ENCODE peak calls at places on chromosome 18, in ten cellular contexts. V is AG10803, F is HCT116, Z is activated B cell treated with CpG ODN at 0.5 μM for 24 hours, E is endothelial cell of umbilical vein, J is dorsolateral prefrontal cortex, G is fibroblast of lung, C is epithelial cell of esophagus, W is GM20000, A is GM23338. P is an unnamed sample.

GRCh38 chr18:45250479-45250878 is 364.8 kb upstream of the SLC14A2 start:
- DNase-seq in V (no peak), F (no peak), Z (no peak), E (no peak), J (no peak), G (no peak), C (no peak), W (no peak), A (no peak), P (no peak)

GRCh38 chr18:13217466-13217961 is 1.0 kb upstream of the LDLRAD4 start:
- DNase-seq in V (peak; percentile 15), F (no peak), Z (peak; percentile 40), E (peak; percentile 47), J (peak; percentile 79), G (peak; percentile 38), C (peak; percentile 27), W (peak; percentile 79), A (peak; percentile 67), P (no peak)

GRCh38 chr18:36212301-36212977 is 25.1 kb downstream of the MOCOS start:
- DNase-seq in V (peak; percentile 3), F (no peak), Z (no peak), E (no peak), J (no peak), G (peak; percentile 1), C (no peak), W (no peak), A (no peak), P (no peak)

GRCh38 chr18:32552421-32553030 is 81.8 kb upstream of the GAREM1 start:
- DNase-seq in V (peak; percentile 64), F (peak; percentile 74), Z (no peak), E (peak; percentile 62), J (no peak), G (peak; percentile 54), C (peak; percentile 85), W (peak; percentile 68), A (peak; percentile 93), P (no peak)

GRCh38 chr18:42520074-42520473 is 565.0 kb downstream of the PIK3C3 start:
- DNase-seq in V (no peak), F (no peak), Z (no peak), E (no peak), J (no peak), G (no peak), C (no peak), W (no peak), A (no peak), P (no peak)

GRCh38 chr18:50573679-50574078 is 13.8 kb downstream of the MAPK4 start:
- DNase-seq in V (no peak), F (no peak), Z (no peak), E (no peak), J (no peak), G (no peak), C (peak; percentile 13), W (no peak), A (peak; percentile 43), P (no peak)

GRCh38 chr18:59470627-59471121 is 111.6 kb upstream of the LMAN1 start:
- DNase-seq in V (no peak), F (no peak), Z (no peak), E (no peak), J (no peak), G (no peak), C (no peak), W (no peak), A (no peak), P (no peak)

GRCh38 chr18:36798738-36799473 is 29.9 kb downstream of the TPGS2 start:
- DNase-seq in V (no peak), F (no peak), Z (no peak), E (no peak), J (no peak), G (peak; percentile 54), C (no peak), W (no peak), A (peak; percentile 9), P (no peak)

DNA sequence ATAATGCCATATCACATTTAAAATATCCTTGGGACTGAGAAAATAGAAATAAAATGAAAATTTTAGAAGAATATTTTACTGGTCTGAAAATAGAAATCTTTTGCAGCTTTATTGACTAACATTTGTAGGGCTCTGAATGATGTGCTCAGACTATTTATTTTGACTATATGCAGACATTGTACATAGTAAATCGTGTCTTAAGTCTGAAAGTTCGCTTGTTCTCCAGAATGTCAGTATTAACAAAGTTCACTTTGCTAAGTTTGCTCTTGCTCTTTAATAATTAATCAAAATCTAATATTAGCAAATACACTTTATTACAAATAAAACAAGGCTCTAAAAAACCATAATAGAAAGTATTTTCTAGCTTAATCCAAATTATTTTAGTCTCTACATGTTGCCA is 219.8 kb downstream of the WDR7 start:
- DNase-seq in V (no peak), F (no peak), Z (no peak), E (no peak), J (no peak), G (no peak), C (no peak), W (no peak), A (no peak), P (no peak)
- TF ChIP-seq CTCF in V (no peak), F (no peak), Z (no peak), E (no peak), J (no peak), G (no peak), C (no peak), W (no peak), A (no peak), P (no peak)

DNA sequence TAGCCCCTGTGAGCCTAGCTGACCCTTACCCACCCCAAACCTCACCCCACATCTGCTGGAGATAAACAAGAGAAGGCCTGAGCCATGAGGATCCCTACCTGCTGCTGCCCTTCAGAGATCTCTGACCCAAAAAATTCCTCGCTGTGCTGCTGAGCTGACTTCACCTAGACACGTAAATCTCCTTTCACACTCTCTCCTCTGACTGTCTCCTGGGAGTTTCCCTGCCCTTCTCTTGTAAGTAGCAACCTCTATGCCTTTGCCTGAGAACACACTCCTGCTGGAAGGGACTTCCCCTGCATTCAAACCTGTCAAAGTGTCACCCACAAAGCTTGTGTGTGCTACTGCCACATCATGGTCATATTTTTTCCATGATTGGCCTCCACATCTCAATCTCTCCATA is 134.2 kb upstream of the NOL4 start:
- DNase-seq in V (no peak), F (no peak), Z (no peak), E (no peak), J (no peak), G (no peak), C (peak; percentile 3), W (peak; percentile 53), A (no peak), P (no peak)
- TF ChIP-seq CTCF in V (no peak), F (no peak), Z (no peak), E (no peak), J (no peak), G (no peak), C (no peak), W (no peak), A (no peak), P (no peak)

GRCh38 chr18:11981383-11981632 is at the start of gene IMPA2:
- DNase-seq in V (no peak), F (no peak), Z (no peak), E (no peak), J (no peak), G (no peak), C (no peak), W (no peak), A (no peak), P (no peak)

GRCh38 chr18:11980148-11980554 is 1.2 kb upstream of the IMPA2 start:
- DNase-seq in V (no peak), F (no peak), Z (no peak), E (no peak), J (no peak), G (no peak), C (peak; percentile 24), W (no peak), A (no peak), P (no peak)

GRCh38 chr18:11982981-11983380 is 1.7 kb downstream of the IMPA2 start:
- DNase-seq in V (no peak), F (no peak), Z (no peak), E (no peak), J (no peak), G (no peak), C (no peak), W (no peak), A (peak; percentile 12), P (no peak)

GRCh38 chr18:11981633-11982366 is 493 bp downstream of the IMPA2 start:
- DNase-seq in V (peak; percentile 13), F (no peak), Z (peak; percentile 29), E (peak; percentile 19), J (peak; percentile 47), G (peak; percentile 16), C (peak; percentile 27), W (peak; percentile 42), A (peak; percentile 73), P (peak; percentile 20)

DNA sequence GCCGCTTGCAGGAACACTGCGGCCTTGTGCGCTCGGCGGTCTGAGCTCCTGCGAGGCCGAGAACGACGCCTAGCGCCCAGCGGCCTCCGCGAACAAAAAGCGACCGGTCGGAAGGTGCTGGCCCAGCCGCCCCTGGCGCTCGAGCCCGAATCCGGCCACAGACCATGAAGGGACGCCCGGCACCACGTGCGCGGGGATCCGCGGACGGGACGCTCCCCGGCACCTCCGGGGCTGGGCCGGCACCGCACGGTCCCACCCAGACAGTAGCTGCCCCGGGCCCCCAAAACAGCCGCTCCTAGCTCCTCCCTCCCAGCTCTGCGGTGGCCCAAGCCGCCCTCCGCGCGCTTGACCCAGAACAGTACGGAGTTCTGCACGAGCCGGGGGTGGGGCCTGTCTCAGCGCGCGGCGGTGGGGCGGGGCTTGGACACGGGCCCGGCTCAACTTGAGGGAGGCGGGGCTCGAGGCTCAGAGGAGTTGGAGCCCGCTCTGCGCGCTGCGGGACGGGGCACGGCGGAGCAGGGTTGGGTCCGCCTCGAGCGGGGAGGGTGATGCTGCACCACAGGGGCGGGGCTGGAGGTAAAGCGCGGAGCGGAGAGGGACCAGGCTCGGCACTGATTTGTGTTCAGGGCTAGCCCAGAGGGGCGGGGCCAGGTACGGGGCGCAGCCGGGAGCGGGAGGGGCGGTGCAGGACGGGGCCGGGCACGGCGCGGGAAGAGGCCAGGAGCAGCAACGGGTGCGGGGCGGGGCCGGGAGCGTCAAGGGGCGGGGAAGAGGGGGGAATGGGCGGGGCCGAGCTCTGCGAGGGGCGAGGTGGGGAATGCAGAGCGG is 538 bp upstream of the IMPA2 start:
- DNase-seq in V (peak; percentile 96), F (peak; percentile 93), Z (peak; percentile 96), E (peak; percentile 98), J (peak; percentile 88), G (peak; percentile 97), C (peak; percentile 100), W (peak; percentile 99), A (peak; percentile 99), P (peak; percentile 81)
- TF ChIP-seq CTCF in V (peak; percentile 22), F (no peak), Z (no peak), E (peak; percentile 19), J (no peak), G (no peak), C (no peak), W (no peak), A (no peak), P (no peak)

DNA sequence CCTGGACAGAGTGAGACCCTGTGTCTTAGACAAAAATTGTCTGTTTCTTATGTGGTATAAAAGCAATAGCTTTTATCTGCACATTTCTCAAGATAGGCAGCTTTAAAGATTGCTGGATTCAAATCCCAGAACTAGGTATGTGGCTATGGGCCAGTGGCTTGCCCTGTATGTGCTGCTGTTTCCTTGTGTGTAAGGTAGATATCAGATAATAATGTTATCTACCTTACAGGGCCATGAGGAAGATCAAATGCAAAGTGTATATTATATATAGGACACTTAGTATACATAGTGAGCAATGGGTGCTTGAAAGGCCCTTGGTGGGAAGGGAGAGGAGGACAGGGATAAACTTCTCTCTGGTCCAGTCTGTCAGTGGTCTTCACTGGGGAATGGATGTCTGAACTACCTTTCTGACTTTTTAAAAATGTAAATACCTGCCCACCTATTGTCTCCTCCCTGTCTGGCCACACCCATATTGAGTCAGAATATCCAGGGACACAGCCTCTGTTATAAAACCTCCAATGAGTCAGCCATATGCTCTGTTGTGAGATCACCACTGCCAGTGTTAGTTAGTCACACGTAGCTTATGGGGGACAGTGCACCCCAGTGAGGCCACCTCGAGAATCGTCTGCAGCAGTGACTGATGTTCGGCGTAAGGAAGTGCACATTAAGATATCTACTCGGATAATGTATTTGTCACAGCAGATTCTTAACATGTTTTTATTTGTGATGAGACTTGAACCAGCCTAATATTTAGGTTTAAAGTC is 383.4 kb downstream of the PTPRM start:
- DNase-seq in V (peak; percentile 22), F (peak; percentile 87), Z (no peak), E (peak; percentile 46), J (no peak), G (peak; percentile 78), C (peak; percentile 95), W (no peak), A (no peak), P (no peak)
- TF ChIP-seq CTCF in V (no peak), F (no peak), Z (no peak), E (no peak), J (no peak), G (no peak), C (peak; percentile 21), W (no peak), A (no peak), P (no peak)